ENCODE peak calls at places on chromosomes 12 and 14, in eight cellular contexts. O is effector memory CD4-positive, alpha-beta T cell; E is K562; V is cardiac fibroblast; G is neuronal stem cell; I is PC-9; R is breast epithelium; S is aorta. T is an unnamed sample.

GRCh38 chr14:89146291-89146690 is 270.7 kb downstream of the FOXN3 start:
- DNase-seq in I (no peak), O (no peak), S (no peak), E (no peak), R (no peak), V (peak), G (no peak), T (no peak)

GRCh38 chr12:7859552-7859951 is 13.2 kb downstream of the SLC2A14 start:
- DNase-seq in V (peak), I (no peak), G (no peak), R (no peak), S (no peak), O (no peak), E (no peak), T (no peak)

GRCh38 chr14:22395803-22396202 is 193.2 kb downstream of the DAD1 start:
- DNase-seq in E (no peak), G (no peak), O (no peak), I (no peak), S (no peak), R (no peak), V (no peak), T (no peak)

GRCh38 chr14:64636208-64636979 is 67.8 kb upstream of the PLEKHG3 start:
- DNase-seq in O (peak), S (peak), V (peak), R (peak), I (peak), E (peak), G (peak), T (peak)

GRCh38 chr12:12922191-12922616 is 29.8 kb downstream of the GPRC5D start:
- DNase-seq in G (no peak), S (peak), E (no peak), R (no peak), O (no peak), I (no peak), V (peak), T (no peak)

GRCh38 chr12:84874125-84874824 is 38.3 kb downstream of the SLC6A15 start:
- DNase-seq in O (no peak), I (no peak), V (peak), R (no peak), E (peak), G (peak), S (no peak), T (no peak)

GRCh38 chr12:74915718-74916117 is 293.9 kb downstream of the KCNC2 start:
- DNase-seq in V (no peak), R (no peak), G (no peak), E (no peak), S (no peak), O (no peak), I (no peak), T (no peak)

GRCh38 chr12:93571360-93571853 is 1.1 kb upstream of the SOCS2 start:
- DNase-seq in E (peak), G (peak), O (peak), S (peak), I (peak), R (peak), V (peak), T (peak)

GRCh38 chr12:11675952-11676505 is 26.6 kb downstream of the ETV6 start:
- DNase-seq in I (no peak), G (no peak), V (no peak), R (no peak), S (no peak), E (no peak), O (no peak), T (no peak)

GRCh38 chr14:69260979-69261605 is 1.1 kb downstream of the GALNT16 start:
- DNase-seq in I (peak), G (peak), O (no peak), R (no peak), S (no peak), E (peak), V (no peak), T (no peak)

GRCh38 chr14:52267501-52268190 is at the start of gene PTGDR:
- DNase-seq in O (peak), G (peak), S (peak), V (peak), R (no peak), I (peak), E (no peak), T (peak)

GRCh38 chr14:35343709-35344474 is 51.7 kb downstream of the PSMA6 start:
- DNase-seq in S (no peak), R (no peak), V (no peak), G (no peak), E (no peak), O (no peak), I (no peak), T (peak)

GRCh38 chr12:88035907-88036289 is 6.7 kb upstream of the C12orf50 start:
- DNase-seq in S (no peak), R (no peak), I (no peak), O (no peak), E (peak), G (no peak), V (no peak), T (no peak)

GRCh38 chr12:110501378-110501721 is 561 bp downstream of the VPS29 start:
- DNase-seq in G (peak), S (peak), I (no peak), O (no peak), V (peak), E (no peak), R (no peak), T (no peak)

GRCh38 chr14:57820581-57820980 is 45.3 kb downstream of the SLC35F4 start:
- DNase-seq in G (no peak), S (no peak), R (no peak), I (no peak), E (no peak), O (no peak), V (no peak), T (no peak)

GRCh38 chr14:75341639-75342038 is 63.0 kb downstream of the FOS start:
- DNase-seq in G (no peak), E (no peak), R (no peak), O (no peak), V (peak), I (no peak), S (no peak), T (no peak)

GRCh38 chr12:2832550-2833127 is 2.2 kb downstream of the NRIP2 start:
- DNase-seq in E (no peak), S (no peak), O (no peak), G (no peak), I (no peak), R (no peak), V (no peak), T (no peak)

GRCh38 chr12:47819544-47819901 is 180 bp downstream of the HDAC7 start:
- DNase-seq in R (no peak), S (no peak), O (no peak), I (no peak), G (no peak), E (no peak), V (no peak), T (no peak)

GRCh38 chr12:47821346-47821706 is 1.6 kb upstream of the HDAC7 start:
- DNase-seq in R (no peak), E (no peak), O (no peak), S (peak), I (no peak), V (peak), G (no peak), T (no peak)

GRCh38 chr12:47818701-47819543 is 781 bp downstream of the HDAC7 start:
- DNase-seq in E (peak), S (peak), G (peak), O (no peak), I (peak), V (no peak), R (no peak), T (peak)

GRCh38 chr12:47820631-47821345 is 1.1 kb upstream of the HDAC7 start:
- DNase-seq in O (no peak), I (peak), R (peak), E (peak), G (peak), S (peak), V (peak), T (peak)

DNA sequence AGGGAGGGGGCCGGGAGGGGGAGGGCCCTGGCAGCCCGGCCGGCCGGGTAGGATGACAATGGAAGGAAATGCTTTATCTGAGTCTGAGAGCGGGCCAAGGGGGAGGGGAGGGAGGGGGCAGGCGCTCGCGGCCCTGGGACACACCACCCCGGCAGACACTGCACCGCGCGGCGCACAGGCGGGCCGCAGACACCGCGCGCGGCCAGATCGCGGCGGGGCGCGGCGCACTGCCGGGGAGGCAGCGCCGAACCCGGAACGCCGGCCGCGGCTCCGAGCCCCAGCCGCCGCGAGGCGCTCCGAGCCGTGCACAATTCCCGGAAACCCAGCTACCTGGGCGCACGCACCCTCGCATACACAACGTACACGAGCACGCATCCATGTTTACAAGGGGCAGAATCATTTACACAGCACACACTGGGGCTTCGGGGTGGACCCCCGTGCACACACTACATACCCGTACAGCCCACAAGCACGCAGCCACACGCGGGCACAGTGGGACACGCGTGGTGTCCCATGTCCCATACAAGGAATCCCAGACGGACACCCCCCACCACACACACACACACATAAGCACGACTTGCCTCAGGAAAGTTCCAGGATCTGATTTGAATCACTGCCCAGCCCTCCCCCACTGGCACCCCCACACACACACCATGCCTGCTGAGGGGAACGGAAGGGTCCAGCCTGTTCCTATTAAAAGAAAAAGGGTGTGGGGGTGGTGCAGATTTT is at the start of gene HDAC7:
- DNase-seq in R (peak), E (peak), V (peak), O (peak), G (peak), S (peak), I (peak), T (peak)
- H3K4me3 ChIP-seq in R (peak), E (peak), V (peak), O (peak), G (peak), S (peak), I (peak), T (peak)

DNA sequence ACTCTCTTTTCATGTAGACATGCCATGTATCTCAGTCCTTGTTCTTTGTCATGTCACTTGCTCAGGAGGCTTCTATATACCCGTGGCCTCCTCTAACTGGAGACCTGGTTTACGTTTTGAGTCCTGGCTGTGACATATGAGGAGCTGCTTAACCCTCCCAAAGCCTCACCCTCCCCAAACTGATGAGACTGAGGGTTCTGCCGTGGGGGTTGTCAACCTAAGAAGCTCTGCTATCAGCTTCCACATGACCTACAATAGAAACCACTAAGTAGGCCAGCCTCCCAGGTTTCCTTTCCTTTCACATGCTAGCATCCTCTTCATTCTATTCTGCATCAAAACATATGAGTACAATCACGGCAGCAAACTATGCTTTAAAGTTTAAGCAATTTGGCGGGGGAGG is 76.8 kb upstream of the WSCD2 start:
- DNase-seq in S (no peak), I (no peak), R (no peak), G (no peak), E (no peak), O (no peak), V (no peak), T (no peak)
- H3K4me3 ChIP-seq in S (no peak), I (no peak), R (no peak), G (no peak), E (no peak), O (no peak), V (no peak), T (no peak)

GRCh38 chr12:54005853-54006699 is 2.7 kb upstream of the HOXC8 start:
- DNase-seq in E (peak), S (peak), V (peak), O (peak), I (peak), R (peak), G (peak), T (peak)

GRCh38 chr12:54004063-54004840 is 4.3 kb downstream of the HOXC9 start:
- DNase-seq in G (no peak), O (no peak), V (no peak), E (peak), R (no peak), S (peak), I (peak), T (no peak)

GRCh38 chr12:54004841-54005530 is 3.8 kb upstream of the HOXC8 start:
- DNase-seq in R (no peak), I (peak), E (no peak), S (peak), G (no peak), O (no peak), V (no peak), T (no peak)

GRCh38 chr12:54006700-54007220 is 2.0 kb upstream of the HOXC8 start:
- DNase-seq in I (no peak), O (no peak), S (peak), R (no peak), E (no peak), V (no peak), G (no peak), T (no peak)

DNA sequence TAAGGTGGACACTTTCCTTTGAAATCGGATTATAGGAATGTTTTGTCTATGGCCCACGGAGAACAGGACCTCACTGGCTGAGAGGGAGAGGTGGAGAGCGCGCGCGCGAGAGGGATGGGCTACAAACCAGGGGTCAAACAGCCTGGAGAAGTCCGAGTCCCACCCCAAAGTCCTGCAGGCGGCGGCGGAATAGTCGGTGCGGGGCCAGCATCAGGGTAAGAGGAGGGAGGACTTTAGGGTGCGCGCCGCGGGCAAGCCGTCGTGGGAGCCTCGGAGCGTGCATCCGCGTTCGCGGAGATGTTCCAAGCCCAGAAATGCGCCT is 3.3 kb upstream of the HOXC8 start:
- DNase-seq in G (no peak), V (no peak), S (peak), E (no peak), I (no peak), O (no peak), R (no peak), T (no peak)
- H3K4me3 ChIP-seq in G (no peak), V (no peak), S (no peak), E (no peak), I (no peak), O (no peak), R (peak), T (no peak)

GRCh38 chr14:44567997-44568396 is 60.9 kb upstream of the FSCB start:
- DNase-seq in R (no peak), E (no peak), V (no peak), G (no peak), O (no peak), I (no peak), S (no peak), T (no peak)
- H3K4me3 ChIP-seq in R (no peak), E (no peak), V (no peak), G (no peak), O (no peak), I (no peak), S (no peak), T (no peak)